ENCODE peak calls at places on chromosomes 2 and 18, in five cellular contexts. One of them, this sample, is unnamed.
A peak's percentile ranks its signal among the peaks of the same experiment; 100 is the strongest.

GRCh38 chr2:96143231-96143847 is 1.9 kb downstream of the DUSP2 start:
- DNase-seq in fibroblast of the conjunctiva: no peak
- DNase-seq in RKO: no peak
- DNase-seq in NCI-H1694: no peak
- DNase-seq in memory B cell: no peak
- DNase-seq in this sample: no peak

GRCh38 chr18:72772916-72773315 is 94.9 kb downstream of the NETO1 start:
- DNase-seq in fibroblast of the conjunctiva: no peak
- DNase-seq in RKO: no peak
- DNase-seq in NCI-H1694: no peak
- DNase-seq in memory B cell: no peak
- DNase-seq in this sample: no peak

GRCh38 chr2:199460101-199460671 is 2.4 kb upstream of the SATB2 start:
- DNase-seq in fibroblast of the conjunctiva: no peak
- DNase-seq in RKO: peak; percentile 85
- DNase-seq in NCI-H1694: no peak
- DNase-seq in memory B cell: no peak
- DNase-seq in this sample: no peak

GRCh38 chr2:239544846-239545465 is 144.1 kb upstream of the HDAC4 start:
- DNase-seq in fibroblast of the conjunctiva: no peak
- DNase-seq in RKO: no peak
- DNase-seq in NCI-H1694: no peak
- DNase-seq in memory B cell: no peak
- DNase-seq in this sample: peak; percentile 21

GRCh38 chr2:227163998-227164744 is at the start of the genes COL4A3 and COL4A4:
- DNase-seq in fibroblast of the conjunctiva: no peak
- DNase-seq in RKO: no peak
- DNase-seq in NCI-H1694: no peak
- DNase-seq in memory B cell: peak; percentile 52
- DNase-seq in this sample: peak; percentile 46

GRCh38 chr2:146677280-146677679 is 1167.5 kb upstream of the ACVR2A start:
- DNase-seq in fibroblast of the conjunctiva: no peak
- DNase-seq in RKO: peak; percentile 2
- DNase-seq in NCI-H1694: no peak
- DNase-seq in memory B cell: no peak
- DNase-seq in this sample: no peak

GRCh38 chr2:46294185-46294836 is 2.9 kb upstream of the EPAS1 start:
- DNase-seq in fibroblast of the conjunctiva: no peak
- DNase-seq in RKO: peak; percentile 45
- DNase-seq in NCI-H1694: peak; percentile 11
- DNase-seq in memory B cell: no peak
- DNase-seq in this sample: peak; percentile 71

GRCh38 chr2:174577967-174578589 is 19.5 kb downstream of the WIPF1 start:
- DNase-seq in fibroblast of the conjunctiva: peak; percentile 45
- DNase-seq in RKO: peak; percentile 66
- DNase-seq in NCI-H1694: peak; percentile 28
- DNase-seq in memory B cell: peak; percentile 60
- DNase-seq in this sample: no peak

GRCh38 chr2:189819297-189819704 is 35.1 kb downstream of the PMS1 start:
- DNase-seq in fibroblast of the conjunctiva: no peak
- DNase-seq in RKO: peak; percentile 55
- DNase-seq in NCI-H1694: no peak
- DNase-seq in memory B cell: no peak
- DNase-seq in this sample: no peak

GRCh38 chr2:119108186-119108585 is 50.4 kb downstream of the C1QL2 start:
- DNase-seq in fibroblast of the conjunctiva: no peak
- DNase-seq in RKO: no peak
- DNase-seq in NCI-H1694: no peak
- DNase-seq in memory B cell: no peak
- DNase-seq in this sample: no peak

GRCh38 chr2:579351-579886 is 97.8 kb downstream of the TMEM18 start:
- DNase-seq in fibroblast of the conjunctiva: no peak
- DNase-seq in RKO: no peak
- DNase-seq in NCI-H1694: no peak
- DNase-seq in memory B cell: no peak
- DNase-seq in this sample: no peak

GRCh38 chr2:203737360-203737759 is 30.9 kb downstream of the CD28 start:
- DNase-seq in fibroblast of the conjunctiva: no peak
- DNase-seq in RKO: no peak
- DNase-seq in NCI-H1694: no peak
- DNase-seq in memory B cell: no peak
- DNase-seq in this sample: no peak